ENCODE peak calls at places on chromosome 7, in nine cellular contexts. One of them, this sample, is unnamed.
A peak's percentile ranks its signal among the peaks of the same experiment; 100 is the strongest.

GRCh38 chr7:50729962-50730361 is 52.7 kb downstream of the GRB10 start:
- DNase-seq in activated T-helper 9 cell treated with anti-CD3 and anti-CD28 coated beads, Interleukin-2, amount 50 U/mL, for 16 hours: no peak
- DNase-seq in upper lobe of right lung: no peak
- DNase-seq in AG04449: peak; percentile 29
- DNase-seq in IMR-90: peak; percentile 58
- DNase-seq in AG09319: no peak
- DNase-seq in NCI-H1417 treated with DMSO at 0.1 percent for 48 hours: no peak
- DNase-seq in stomach: no peak
- DNase-seq in GM03348: peak; percentile 79
- DNase-seq in this sample: no peak

GRCh38 chr7:30531286-30531685 is 26.7 kb upstream of the GGCT start:
- DNase-seq in AG04449: no peak
- DNase-seq in NCI-H1417 treated with DMSO at 0.1 percent for 48 hours: no peak
- DNase-seq in stomach: no peak
- DNase-seq in activated T-helper 9 cell treated with anti-CD3 and anti-CD28 coated beads, Interleukin-2, amount 50 U/mL, for 16 hours: no peak
- DNase-seq in GM03348: no peak
- DNase-seq in IMR-90: peak; percentile 11
- DNase-seq in upper lobe of right lung: no peak
- DNase-seq in AG09319: no peak
- DNase-seq in this sample: peak; percentile 72

GRCh38 chr7:92588561-92588960 is 1.6 kb downstream of the FAM133B start:
- DNase-seq in IMR-90: no peak
- DNase-seq in NCI-H1417 treated with DMSO at 0.1 percent for 48 hours: no peak
- DNase-seq in activated T-helper 9 cell treated with anti-CD3 and anti-CD28 coated beads, Interleukin-2, amount 50 U/mL, for 16 hours: no peak
- DNase-seq in AG09319: no peak
- DNase-seq in stomach: no peak
- DNase-seq in upper lobe of right lung: no peak
- DNase-seq in GM03348: peak; percentile 37
- DNase-seq in AG04449: no peak
- DNase-seq in this sample: no peak

GRCh38 chr7:137953043-137953691 is 48.7 kb downstream of the CREB3L2 start:
- DNase-seq in GM03348: peak; percentile 61
- DNase-seq in activated T-helper 9 cell treated with anti-CD3 and anti-CD28 coated beads, Interleukin-2, amount 50 U/mL, for 16 hours: no peak
- DNase-seq in upper lobe of right lung: no peak
- DNase-seq in NCI-H1417 treated with DMSO at 0.1 percent for 48 hours: no peak
- DNase-seq in AG09319: no peak
- DNase-seq in AG04449: no peak
- DNase-seq in stomach: no peak
- DNase-seq in IMR-90: peak; percentile 98
- DNase-seq in this sample: no peak

GRCh38 chr7:103573479-103574058 is 127.6 kb upstream of the SLC26A5 start:
- DNase-seq in NCI-H1417 treated with DMSO at 0.1 percent for 48 hours: peak; percentile 41
- DNase-seq in IMR-90: peak; percentile 59
- DNase-seq in AG04449: no peak
- DNase-seq in activated T-helper 9 cell treated with anti-CD3 and anti-CD28 coated beads, Interleukin-2, amount 50 U/mL, for 16 hours: no peak
- DNase-seq in AG09319: peak; percentile 2
- DNase-seq in stomach: no peak
- DNase-seq in GM03348: peak; percentile 51
- DNase-seq in upper lobe of right lung: no peak
- DNase-seq in this sample: no peak

GRCh38 chr7:150862356-150862755 is 10.0 kb downstream of the AOC1 start:
- DNase-seq in NCI-H1417 treated with DMSO at 0.1 percent for 48 hours: no peak
- DNase-seq in AG09319: no peak
- DNase-seq in AG04449: no peak
- DNase-seq in GM03348: no peak
- DNase-seq in IMR-90: no peak
- DNase-seq in stomach: no peak
- DNase-seq in upper lobe of right lung: no peak
- DNase-seq in activated T-helper 9 cell treated with anti-CD3 and anti-CD28 coated beads, Interleukin-2, amount 50 U/mL, for 16 hours: no peak
- DNase-seq in this sample: no peak

GRCh38 chr7:568681-569035 is 49.0 kb upstream of the PDGFA start:
- DNase-seq in activated T-helper 9 cell treated with anti-CD3 and anti-CD28 coated beads, Interleukin-2, amount 50 U/mL, for 16 hours: no peak
- DNase-seq in upper lobe of right lung: no peak
- DNase-seq in NCI-H1417 treated with DMSO at 0.1 percent for 48 hours: no peak
- DNase-seq in GM03348: peak; percentile 86
- DNase-seq in AG09319: peak; percentile 23
- DNase-seq in IMR-90: peak; percentile 31
- DNase-seq in AG04449: no peak
- DNase-seq in stomach: no peak
- DNase-seq in this sample: no peak

GRCh38 chr7:40419832-40420231 is 285.0 kb downstream of the SUGCT start:
- DNase-seq in IMR-90: no peak
- DNase-seq in NCI-H1417 treated with DMSO at 0.1 percent for 48 hours: no peak
- DNase-seq in AG04449: no peak
- DNase-seq in AG09319: no peak
- DNase-seq in activated T-helper 9 cell treated with anti-CD3 and anti-CD28 coated beads, Interleukin-2, amount 50 U/mL, for 16 hours: no peak
- DNase-seq in stomach: no peak
- DNase-seq in GM03348: no peak
- DNase-seq in upper lobe of right lung: no peak
- DNase-seq in this sample: no peak

GRCh38 chr7:135154734-135155133 is 6.9 kb downstream of the TMEM140 start:
- DNase-seq in IMR-90: no peak
- DNase-seq in AG09319: no peak
- DNase-seq in activated T-helper 9 cell treated with anti-CD3 and anti-CD28 coated beads, Interleukin-2, amount 50 U/mL, for 16 hours: no peak
- DNase-seq in NCI-H1417 treated with DMSO at 0.1 percent for 48 hours: no peak
- DNase-seq in upper lobe of right lung: no peak
- DNase-seq in stomach: no peak
- DNase-seq in AG04449: no peak
- DNase-seq in GM03348: no peak
- DNase-seq in this sample: no peak

GRCh38 chr7:42217053-42217452 is 20.0 kb downstream of the GLI3 start:
- DNase-seq in NCI-H1417 treated with DMSO at 0.1 percent for 48 hours: no peak
- DNase-seq in IMR-90: no peak
- DNase-seq in stomach: no peak
- DNase-seq in activated T-helper 9 cell treated with anti-CD3 and anti-CD28 coated beads, Interleukin-2, amount 50 U/mL, for 16 hours: no peak
- DNase-seq in AG09319: no peak
- DNase-seq in upper lobe of right lung: no peak
- DNase-seq in AG04449: no peak
- DNase-seq in GM03348: no peak
- DNase-seq in this sample: no peak

GRCh38 chr7:105877736-105878135 is 1.3 kb upstream of the ATXN7L1 start:
- DNase-seq in AG04449: no peak
- DNase-seq in NCI-H1417 treated with DMSO at 0.1 percent for 48 hours: no peak
- DNase-seq in upper lobe of right lung: no peak
- DNase-seq in activated T-helper 9 cell treated with anti-CD3 and anti-CD28 coated beads, Interleukin-2, amount 50 U/mL, for 16 hours: no peak
- DNase-seq in GM03348: peak; percentile 11
- DNase-seq in AG09319: no peak
- DNase-seq in stomach: no peak
- DNase-seq in IMR-90: no peak
- DNase-seq in this sample: no peak

GRCh38 chr7:147586526-147586925 is 1004.0 kb upstream of the C7orf33 start:
- DNase-seq in upper lobe of right lung: no peak
- DNase-seq in GM03348: peak; percentile 17
- DNase-seq in AG09319: no peak
- DNase-seq in AG04449: no peak
- DNase-seq in activated T-helper 9 cell treated with anti-CD3 and anti-CD28 coated beads, Interleukin-2, amount 50 U/mL, for 16 hours: no peak
- DNase-seq in NCI-H1417 treated with DMSO at 0.1 percent for 48 hours: no peak
- DNase-seq in IMR-90: no peak
- DNase-seq in stomach: no peak
- DNase-seq in this sample: no peak

GRCh38 chr7:69748530-69748929 is 150.3 kb downstream of the AUTS2 start:
- DNase-seq in activated T-helper 9 cell treated with anti-CD3 and anti-CD28 coated beads, Interleukin-2, amount 50 U/mL, for 16 hours: no peak
- DNase-seq in AG04449: no peak
- DNase-seq in AG09319: no peak
- DNase-seq in NCI-H1417 treated with DMSO at 0.1 percent for 48 hours: no peak
- DNase-seq in GM03348: no peak
- DNase-seq in stomach: no peak
- DNase-seq in IMR-90: no peak
- DNase-seq in upper lobe of right lung: no peak
- DNase-seq in this sample: no peak

GRCh38 chr7:25028370-25028971 is 48.5 kb upstream of the OSBPL3 start:
- DNase-seq in AG04449: peak; percentile 49
- DNase-seq in upper lobe of right lung: no peak
- DNase-seq in IMR-90: peak; percentile 96
- DNase-seq in AG09319: peak; percentile 31
- DNase-seq in stomach: no peak
- DNase-seq in activated T-helper 9 cell treated with anti-CD3 and anti-CD28 coated beads, Interleukin-2, amount 50 U/mL, for 16 hours: no peak
- DNase-seq in NCI-H1417 treated with DMSO at 0.1 percent for 48 hours: peak; percentile 87
- DNase-seq in GM03348: peak; percentile 76
- DNase-seq in this sample: peak; percentile 83

GRCh38 chr7:106415433-106415832 is 130.7 kb upstream of the NAMPT start:
- DNase-seq in activated T-helper 9 cell treated with anti-CD3 and anti-CD28 coated beads, Interleukin-2, amount 50 U/mL, for 16 hours: no peak
- DNase-seq in NCI-H1417 treated with DMSO at 0.1 percent for 48 hours: no peak
- DNase-seq in GM03348: no peak
- DNase-seq in IMR-90: peak; percentile 9
- DNase-seq in AG09319: no peak
- DNase-seq in upper lobe of right lung: no peak
- DNase-seq in stomach: no peak
- DNase-seq in AG04449: no peak
- DNase-seq in this sample: no peak

GRCh38 chr7:92636018-92636560 is 45.9 kb upstream of the FAM133B start:
- DNase-seq in AG09319: no peak
- DNase-seq in AG04449: no peak
- DNase-seq in upper lobe of right lung: no peak
- DNase-seq in NCI-H1417 treated with DMSO at 0.1 percent for 48 hours: no peak
- DNase-seq in IMR-90: peak; percentile 44
- DNase-seq in GM03348: no peak
- DNase-seq in stomach: no peak
- DNase-seq in activated T-helper 9 cell treated with anti-CD3 and anti-CD28 coated beads, Interleukin-2, amount 50 U/mL, for 16 hours: no peak
- DNase-seq in this sample: no peak

GRCh38 chr7:116802784-116803183 is 59.6 kb upstream of the CAPZA2 start:
- DNase-seq in IMR-90: peak; percentile 80
- DNase-seq in stomach: no peak
- DNase-seq in GM03348: peak; percentile 50
- DNase-seq in NCI-H1417 treated with DMSO at 0.1 percent for 48 hours: no peak
- DNase-seq in AG04449: no peak
- DNase-seq in AG09319: no peak
- DNase-seq in activated T-helper 9 cell treated with anti-CD3 and anti-CD28 coated beads, Interleukin-2, amount 50 U/mL, for 16 hours: no peak
- DNase-seq in upper lobe of right lung: no peak
- DNase-seq in this sample: peak; percentile 72

GRCh38 chr7:30598121-30598876 is 3.6 kb downstream of the GARS1 start:
- DNase-seq in activated T-helper 9 cell treated with anti-CD3 and anti-CD28 coated beads, Interleukin-2, amount 50 U/mL, for 16 hours: no peak
- DNase-seq in NCI-H1417 treated with DMSO at 0.1 percent for 48 hours: no peak
- DNase-seq in IMR-90: peak; percentile 16
- DNase-seq in stomach: no peak
- DNase-seq in AG09319: no peak
- DNase-seq in GM03348: peak; percentile 35
- DNase-seq in upper lobe of right lung: no peak
- DNase-seq in AG04449: no peak
- DNase-seq in this sample: no peak

GRCh38 chr7:135862586-135863361 is 114.2 kb upstream of the FAM180A start:
- DNase-seq in NCI-H1417 treated with DMSO at 0.1 percent for 48 hours: no peak
- DNase-seq in GM03348: no peak
- DNase-seq in activated T-helper 9 cell treated with anti-CD3 and anti-CD28 coated beads, Interleukin-2, amount 50 U/mL, for 16 hours: no peak
- DNase-seq in IMR-90: no peak
- DNase-seq in upper lobe of right lung: no peak
- DNase-seq in stomach: no peak
- DNase-seq in AG04449: no peak
- DNase-seq in AG09319: no peak
- DNase-seq in this sample: no peak

GRCh38 chr7:90298145-90299038 is 22.7 kb downstream of the FAM237B start:
- DNase-seq in activated T-helper 9 cell treated with anti-CD3 and anti-CD28 coated beads, Interleukin-2, amount 50 U/mL, for 16 hours: no peak
- DNase-seq in IMR-90: peak; percentile 75
- DNase-seq in upper lobe of right lung: no peak
- DNase-seq in AG09319: peak; percentile 40
- DNase-seq in stomach: no peak
- DNase-seq in NCI-H1417 treated with DMSO at 0.1 percent for 48 hours: peak; percentile 1
- DNase-seq in GM03348: peak; percentile 83
- DNase-seq in AG04449: no peak
- DNase-seq in this sample: peak; percentile 27

GRCh38 chr7:11843113-11843765 is 11.2 kb upstream of the THSD7A start:
- DNase-seq in AG04449: no peak
- DNase-seq in NCI-H1417 treated with DMSO at 0.1 percent for 48 hours: no peak
- DNase-seq in upper lobe of right lung: no peak
- DNase-seq in IMR-90: no peak
- DNase-seq in stomach: no peak
- DNase-seq in GM03348: no peak
- DNase-seq in activated T-helper 9 cell treated with anti-CD3 and anti-CD28 coated beads, Interleukin-2, amount 50 U/mL, for 16 hours: no peak
- DNase-seq in AG09319: no peak
- DNase-seq in this sample: no peak

GRCh38 chr7:120583835-120584586 is 273.9 kb downstream of the TSPAN12 start:
- DNase-seq in AG09319: no peak
- DNase-seq in GM03348: peak; percentile 87
- DNase-seq in AG04449: peak; percentile 75
- DNase-seq in upper lobe of right lung: no peak
- DNase-seq in NCI-H1417 treated with DMSO at 0.1 percent for 48 hours: no peak
- DNase-seq in activated T-helper 9 cell treated with anti-CD3 and anti-CD28 coated beads, Interleukin-2, amount 50 U/mL, for 16 hours: no peak
- DNase-seq in IMR-90: peak; percentile 59
- DNase-seq in stomach: no peak
- DNase-seq in this sample: no peak

GRCh38 chr7:141676618-141677017 is 25.3 kb downstream of the DENND11 start:
- DNase-seq in AG09319: no peak
- DNase-seq in activated T-helper 9 cell treated with anti-CD3 and anti-CD28 coated beads, Interleukin-2, amount 50 U/mL, for 16 hours: no peak
- DNase-seq in AG04449: no peak
- DNase-seq in NCI-H1417 treated with DMSO at 0.1 percent for 48 hours: no peak
- DNase-seq in upper lobe of right lung: no peak
- DNase-seq in GM03348: no peak
- DNase-seq in IMR-90: no peak
- DNase-seq in stomach: no peak
- DNase-seq in this sample: peak; percentile 64